ENCODE peak calls at places on chromosomes 2 and 18, in four cellular contexts. O is WTC11, R is HepG2, I is K562. L is an unnamed sample.

GRCh38 chr2:44932564-44933392 is 8.7 kb upstream of the SIX3 start:
- DNase-seq in O (peak), R (no peak), I (no peak), L (no peak)

GRCh38 chr2:180056367-180057118 is 49.4 kb upstream of the CWC22 start:
- DNase-seq in O (peak), R (no peak), I (no peak), L (no peak)

GRCh38 chr2:47819834-47820233 is 36.9 kb downstream of the MSH6 start:
- DNase-seq in O (no peak), R (no peak), I (no peak), L (no peak)

GRCh38 chr18:35244671-35245070 is 3.8 kb downstream of the ZNF397 start:
- DNase-seq in O (no peak), R (no peak), I (no peak), L (no peak)

GRCh38 chr2:48232351-48232750 is 297.6 kb upstream of the STON1 start:
- DNase-seq in O (no peak), R (no peak), I (no peak), L (no peak)

GRCh38 chr18:51275712-51276473 is 78.4 kb upstream of the MEX3C start:
- DNase-seq in O (no peak), R (no peak), I (no peak), L (no peak)

GRCh38 chr18:78717051-78717765 is 262.4 kb upstream of the SALL3 start:
- DNase-seq in O (no peak), R (no peak), I (no peak), L (no peak)

GRCh38 chr18:56789004-56789888 is 138.1 kb downstream of the WDR7 start:
- DNase-seq in O (peak), R (peak), I (peak), L (peak)

GRCh38 chr2:240622631-240623235 is 2.5 kb upstream of the GPR35 start:
- DNase-seq in O (peak), R (no peak), I (no peak), L (no peak)

GRCh38 chr2:232871418-232871834 is 1.4 kb downstream of the SNORC start:
- DNase-seq in O (no peak), R (no peak), I (no peak), L (no peak)

GRCh38 chr2:81181845-81182244 is 877.3 kb upstream of the LRRTM1 start:
- DNase-seq in O (no peak), R (no peak), I (no peak), L (no peak)

GRCh38 chr2:124988794-124989193 is 963.7 kb downstream of the CNTNAP5 start:
- DNase-seq in O (no peak), R (no peak), I (no peak), L (no peak)

GRCh38 chr2:5913729-5914390 is 221.7 kb downstream of the SOX11 start:
- DNase-seq in O (no peak), R (no peak), I (no peak), L (no peak)

DNA sequence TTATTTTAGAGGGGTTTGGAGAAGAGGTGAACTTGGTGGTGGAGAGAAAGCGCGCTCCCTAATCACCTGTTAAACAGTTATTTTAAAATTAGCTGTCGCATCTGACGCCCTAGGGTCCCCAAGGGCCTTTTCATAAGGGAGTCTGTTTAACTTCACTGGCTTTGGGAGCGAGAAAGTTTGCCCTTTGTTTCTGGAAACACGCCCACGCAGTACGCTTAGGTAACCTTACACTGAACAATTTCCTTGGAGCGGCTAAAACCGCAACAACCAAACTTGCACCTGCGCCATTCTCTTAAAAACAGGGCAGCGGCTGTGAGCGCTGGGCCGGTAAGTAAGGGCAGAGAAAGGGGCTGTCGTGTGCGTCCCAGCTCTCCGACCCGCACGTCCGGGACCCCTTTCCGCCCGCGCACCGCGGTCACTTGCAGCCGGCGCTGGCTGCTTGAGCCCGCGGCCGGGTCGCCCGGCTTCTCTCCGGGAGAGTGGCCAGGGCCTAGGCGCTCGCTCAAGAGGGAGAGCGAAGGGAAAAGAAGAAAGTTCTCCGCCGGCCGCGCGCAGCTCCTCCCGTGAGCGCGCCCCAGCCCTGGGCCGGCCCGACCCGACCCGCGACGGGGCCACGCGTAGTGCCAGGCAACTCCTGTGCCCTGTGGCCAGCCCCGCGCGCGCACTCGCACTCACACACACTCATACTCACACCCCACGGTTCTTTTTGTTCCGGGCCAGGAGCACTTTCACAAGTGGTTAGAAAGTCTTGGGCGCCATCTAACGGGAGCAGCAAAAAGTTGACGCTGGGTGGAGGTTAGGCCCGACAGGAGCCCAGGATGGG is 19.2 kb downstream of the POU3F3 start:
- DNase-seq in O (peak), R (peak), I (peak), L (peak)
- TF ChIP-seq ELF4 in O (no peak), R (no peak), I (no peak), L (no peak)

DNA sequence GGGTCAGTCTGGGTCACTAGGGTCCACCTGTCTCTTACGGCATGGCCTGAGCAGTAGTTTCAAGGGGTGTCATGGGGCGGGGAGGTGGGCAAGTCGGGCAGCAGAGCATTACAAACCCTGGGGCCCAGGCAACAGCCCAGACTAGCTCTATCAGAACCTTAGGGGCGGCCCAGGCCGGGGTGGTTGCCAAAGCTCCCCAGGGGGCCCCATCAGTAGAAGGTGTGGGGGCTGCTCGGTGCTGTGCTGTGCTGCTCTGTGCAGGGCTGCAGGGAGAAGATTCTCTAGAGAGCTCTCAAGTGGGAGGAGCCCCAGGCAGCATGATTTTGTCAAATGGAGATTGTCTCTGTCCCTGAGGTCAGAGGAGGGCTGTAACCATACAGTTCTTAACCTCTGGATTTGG is 36.4 kb upstream of the SLC14A1 start:
- DNase-seq in O (no peak), R (no peak), I (peak), L (no peak)
- TF ChIP-seq ELF4 in O (no peak), R (no peak), I (no peak), L (no peak)

GRCh38 chr2:202158796-202159195 is 79.6 kb downstream of the SUMO1 start:
- DNase-seq in O (no peak), R (no peak), I (no peak), L (no peak)
- TF ChIP-seq ELF4 in O (no peak), R (no peak), I (no peak), L (no peak)

DNA sequence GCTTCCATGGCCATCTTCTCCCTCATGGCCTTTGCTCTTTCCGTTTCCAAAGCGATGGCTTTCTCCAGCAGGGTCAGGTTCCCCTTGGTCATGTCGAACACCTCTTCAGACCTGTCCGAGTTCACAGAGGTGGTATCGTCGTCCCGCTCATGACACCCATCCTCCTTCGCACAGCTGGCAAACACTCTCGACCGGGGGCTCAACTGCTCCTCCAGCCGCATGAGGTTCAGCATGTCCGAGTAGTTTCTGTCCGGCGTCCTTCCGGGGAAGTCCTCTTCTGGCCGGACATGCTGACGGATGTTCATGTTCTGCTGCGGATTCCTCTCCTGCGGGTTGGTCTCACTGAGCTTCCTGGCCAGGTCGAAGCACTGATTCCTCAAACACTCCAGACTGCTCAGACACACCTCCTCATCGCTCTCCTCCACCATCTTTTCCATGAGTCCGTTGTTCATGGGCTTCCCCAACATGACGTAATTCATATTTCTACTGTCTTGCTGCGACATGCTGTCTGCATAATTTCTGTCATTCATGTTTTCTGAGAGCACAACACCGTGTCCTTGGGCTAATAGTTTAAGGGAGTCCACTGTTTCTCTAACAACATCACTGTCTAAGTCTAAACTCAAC is 178.2 kb upstream of the PXDN start:
- DNase-seq in O (no peak), R (no peak), I (no peak), L (no peak)
- TF ChIP-seq ELF4 in O (no peak), R (no peak), I (no peak), L (no peak)

DNA sequence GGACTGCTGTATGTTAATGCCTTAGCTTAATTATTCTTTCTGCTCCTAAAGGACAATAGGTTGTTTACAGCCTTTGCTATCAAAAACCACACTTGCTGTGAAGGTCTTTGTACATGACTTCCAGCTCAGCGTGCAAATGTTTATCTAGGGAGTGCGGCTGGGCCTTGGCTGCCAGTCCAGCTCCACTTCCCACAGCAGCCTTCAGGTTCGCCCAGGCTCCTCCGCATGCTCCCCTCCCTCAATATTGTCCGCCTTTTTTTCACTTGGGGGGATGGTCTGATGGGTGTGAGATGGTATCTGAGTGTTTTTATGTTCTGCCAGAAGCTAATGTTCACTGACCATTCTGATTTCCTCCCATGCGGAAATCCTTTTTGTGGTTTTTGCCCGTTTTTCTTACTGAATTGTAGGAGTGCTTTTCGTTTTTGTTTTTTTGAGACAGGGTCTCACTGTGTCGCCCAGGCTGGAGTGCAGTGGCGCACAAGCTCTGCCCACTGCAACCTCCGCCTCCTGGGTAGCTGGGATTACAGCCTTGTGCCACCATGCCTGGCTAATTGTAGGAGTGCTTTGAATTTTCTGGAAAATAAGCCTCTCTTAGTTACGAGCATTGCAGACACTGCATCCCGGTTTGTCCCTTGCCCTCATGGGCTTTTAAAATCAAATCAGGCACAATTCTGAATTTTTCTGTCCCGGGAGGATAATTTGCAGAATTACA is 28.8 kb downstream of the SH3BP4 start:
- DNase-seq in O (no peak), R (peak), I (no peak), L (no peak)
- TF ChIP-seq ELF4 in O (no peak), R (no peak), I (no peak), L (no peak)

GRCh38 chr18:47987456-47987735 is 56.9 kb upstream of the SMAD2 start:
- DNase-seq in O (no peak), R (no peak), I (no peak), L (no peak)

GRCh38 chr18:47984991-47985390 is 54.5 kb upstream of the SMAD2 start:
- DNase-seq in O (no peak), R (no peak), I (no peak), L (no peak)

GRCh38 chr18:47983946-47984345 is 53.5 kb upstream of the SMAD2 start:
- DNase-seq in O (no peak), R (no peak), I (no peak), L (no peak)

GRCh38 chr18:47985837-47986236 is 55.4 kb upstream of the SMAD2 start:
- DNase-seq in O (no peak), R (no peak), I (no peak), L (no peak)

DNA sequence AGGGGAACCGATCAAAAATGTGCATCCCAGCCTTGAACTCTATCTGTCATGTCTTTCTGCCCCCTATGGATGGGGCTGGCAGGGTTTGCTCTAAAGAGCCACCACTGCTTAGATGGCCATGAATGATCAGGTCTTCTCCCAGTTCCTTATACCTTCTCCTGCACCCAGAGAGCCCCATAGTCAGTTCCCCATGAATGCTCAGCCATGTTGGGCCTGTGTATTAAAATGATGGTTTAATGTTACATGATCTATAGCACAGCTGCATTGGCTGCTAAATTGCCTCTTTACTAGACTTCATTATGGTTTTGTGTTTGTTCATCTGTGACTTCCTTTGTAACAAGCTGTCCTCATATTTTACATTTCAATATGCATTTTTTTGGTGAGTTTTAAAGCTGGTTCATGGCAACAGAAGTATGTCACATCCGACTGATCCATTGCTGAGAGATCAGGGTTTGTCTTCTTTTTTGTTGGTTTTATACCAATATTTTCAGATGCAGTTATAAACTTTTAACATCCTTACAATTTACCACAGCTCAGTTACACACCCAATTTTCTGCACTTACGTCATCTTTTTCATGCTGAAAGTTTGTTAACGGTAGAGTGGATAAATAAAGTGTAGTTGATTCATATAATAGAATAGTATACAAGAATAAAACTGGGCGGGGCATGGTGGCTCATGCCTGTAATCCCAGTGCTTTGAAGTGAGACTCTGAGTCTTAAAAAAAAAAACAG is 56.4 kb upstream of the SMAD2 start:
- DNase-seq in O (no peak), R (no peak), I (peak), L (no peak)
- TF ChIP-seq ELF4 in O (no peak), R (no peak), I (no peak), L (no peak)

DNA sequence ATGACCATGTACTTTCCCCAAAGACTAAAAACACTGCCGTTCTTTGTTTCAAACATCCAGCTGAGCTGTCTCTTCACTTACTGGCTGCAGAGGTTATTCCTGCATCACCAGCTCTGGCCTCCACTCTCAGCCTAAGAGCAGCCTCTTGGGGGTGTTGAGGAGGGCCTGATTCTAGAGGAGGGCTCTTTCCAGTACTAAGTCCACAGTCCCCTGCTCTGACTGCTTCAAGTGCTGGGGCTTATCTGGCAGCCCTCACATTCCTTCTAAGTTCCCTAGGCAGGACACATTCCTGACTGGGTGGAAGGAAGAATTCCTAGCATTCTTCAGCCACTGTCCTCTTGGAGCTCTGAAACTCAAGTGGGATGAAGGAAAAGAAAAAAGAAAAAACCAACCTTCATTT is 32.9 kb upstream of the EHBP1 start:
- DNase-seq in O (peak), R (peak), I (no peak), L (no peak)
- TF ChIP-seq ELF4 in O (no peak), R (no peak), I (no peak), L (no peak)

DNA sequence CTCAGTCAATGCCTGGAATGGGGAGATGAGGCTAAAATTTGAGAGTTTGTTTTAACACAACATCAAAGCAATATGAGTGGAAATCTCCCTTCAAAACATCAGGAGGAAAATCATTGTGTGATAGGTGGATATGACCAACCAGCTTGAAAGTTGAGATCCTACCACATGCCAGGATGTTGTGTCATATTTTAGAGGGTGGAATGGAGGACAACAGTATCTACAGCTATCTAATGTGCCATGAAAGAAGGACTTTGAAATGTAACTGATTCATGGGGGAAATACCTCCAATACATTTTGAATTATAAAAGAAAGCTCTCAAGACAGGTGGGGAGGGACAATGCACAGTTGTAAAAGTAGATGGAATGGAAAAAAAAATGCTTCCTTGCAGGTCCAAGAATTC is 87.8 kb downstream of the SP100 start:
- DNase-seq in O (no peak), R (no peak), I (no peak), L (no peak)
- TF ChIP-seq ELF4 in O (no peak), R (no peak), I (no peak), L (no peak)

DNA sequence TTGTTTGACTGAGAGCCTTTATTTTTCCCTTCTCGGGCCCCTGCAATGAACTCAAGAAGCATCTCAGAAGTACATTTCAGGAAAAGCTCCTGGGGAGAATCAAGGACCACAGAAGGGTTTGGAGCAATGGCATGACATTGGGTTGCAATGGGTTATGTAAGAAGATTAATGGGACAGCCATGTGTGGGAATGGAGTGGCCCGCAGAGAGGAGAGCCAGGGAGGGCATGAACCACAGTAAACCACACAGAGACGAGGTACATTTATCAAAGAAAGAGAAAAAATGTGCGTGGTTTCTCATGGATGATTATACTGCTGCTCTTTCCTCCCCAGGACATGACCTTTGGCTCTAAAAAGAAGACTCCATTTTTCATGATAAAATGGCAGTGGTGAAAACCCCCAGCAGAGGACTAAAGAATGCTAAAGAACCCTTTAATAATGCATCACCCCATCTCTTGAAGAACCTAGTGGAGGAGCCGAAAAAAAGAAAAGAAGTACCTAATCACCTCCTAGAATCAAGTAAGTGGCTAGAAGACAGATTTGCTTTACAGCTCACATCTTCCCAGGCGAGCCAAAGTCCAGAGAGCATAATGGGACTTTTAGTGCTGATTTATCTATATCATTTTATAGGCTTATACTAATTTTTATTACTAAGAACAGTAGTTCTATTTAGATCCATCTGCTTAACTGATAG is 1.7 kb downstream of the CFAP221 start:
- DNase-seq in O (no peak), R (no peak), I (no peak), L (no peak)
- TF ChIP-seq ELF4 in O (no peak), R (no peak), I (no peak), L (no peak)

GRCh38 chr2:158464426-158465281 is 7.9 kb downstream of the PKP4 start:
- DNase-seq in O (no peak), R (peak), I (peak), L (no peak)
- TF ChIP-seq ELF4 in O (no peak), R (no peak), I (no peak), L (no peak)